ENCODE peak calls at places on chromosomes 11 and 22, in seven cellular contexts. U is NCI-H524, K is GM12865, I is GM04504, Z is ACHN, X is GM23248, Y is C1 segment of cervical spinal cord. B is an unnamed sample.

GRCh38 chr11:43806976-43807375 is 73.7 kb upstream of the ALKBH3 start:
- DNase-seq in U (no peak), K (no peak), I (no peak), Z (no peak), X (no peak), Y (no peak), B (no peak)

GRCh38 chr11:36313073-36313472 is 17.0 kb downstream of the PRR5L start:
- DNase-seq in U (no peak), K (no peak), I (no peak), Z (no peak), X (no peak), Y (no peak), B (no peak)

GRCh38 chr11:102121329-102121728 is 11.1 kb downstream of the YAP1 start:
- DNase-seq in U (no peak), K (no peak), I (no peak), Z (no peak), X (peak), Y (no peak), B (no peak)

GRCh38 chr22:44031111-44031963 is 7.2 kb downstream of the PARVB start:
- DNase-seq in U (no peak), K (no peak), I (no peak), Z (no peak), X (no peak), Y (no peak), B (no peak)

GRCh38 chr11:60831501-60832079 is 10.3 kb upstream of the CCDC86 start:
- DNase-seq in U (no peak), K (peak), I (peak), Z (peak), X (peak), Y (no peak), B (peak)

GRCh38 chr11:111983187-111983986 is 41.8 kb upstream of the DLAT start:
- DNase-seq in U (no peak), K (no peak), I (no peak), Z (no peak), X (no peak), Y (peak), B (no peak)

GRCh38 chr11:60334005-60334620 is 7.1 kb downstream of the MS4A6E start:
- DNase-seq in U (no peak), K (peak), I (peak), Z (peak), X (peak), Y (no peak), B (peak)

GRCh38 chr11:72263363-72263762 is 19.4 kb upstream of the PHOX2A start:
- DNase-seq in U (no peak), K (peak), I (no peak), Z (no peak), X (peak), Y (no peak), B (no peak)

GRCh38 chr11:3617990-3618389 is 23.8 kb downstream of the ART5 start:
- DNase-seq in U (no peak), K (no peak), I (no peak), Z (no peak), X (no peak), Y (no peak), B (no peak)

GRCh38 chr11:107549253-107549953 is 16.1 kb downstream of the ALKBH8 start:
- DNase-seq in U (no peak), K (peak), I (no peak), Z (peak), X (peak), Y (no peak), B (no peak)

GRCh38 chr11:104028476-104028875 is 8.0 kb upstream of the DDI1 start:
- DNase-seq in U (no peak), K (no peak), I (no peak), Z (no peak), X (no peak), Y (no peak), B (no peak)

GRCh38 chr22:21760640-21761039 is 25.0 kb upstream of the YPEL1 start:
- DNase-seq in U (no peak), K (no peak), I (no peak), Z (no peak), X (peak), Y (no peak), B (no peak)

GRCh38 chr11:6666302-6667183 is 10.9 kb upstream of the DCHS1 start:
- DNase-seq in U (no peak), K (no peak), I (no peak), Z (no peak), X (no peak), Y (no peak), B (no peak)

GRCh38 chr11:66211100-66211499 is 57.3 kb upstream of the RAB1B start:
- DNase-seq in U (no peak), K (no peak), I (no peak), Z (no peak), X (no peak), Y (no peak), B (no peak)

GRCh38 chr11:134498326-134499139 is 86.5 kb upstream of the B3GAT1 start:
- DNase-seq in U (no peak), K (no peak), I (no peak), Z (no peak), X (no peak), Y (peak), B (peak)

GRCh38 chr11:2582436-2582931 is 117.3 kb downstream of the KCNQ1OT1 start:
- DNase-seq in U (no peak), K (no peak), I (no peak), Z (no peak), X (no peak), Y (no peak), B (no peak)

GRCh38 chr11:15278129-15278528 is 163.4 kb downstream of the INSC start:
- DNase-seq in U (no peak), K (no peak), I (peak), Z (no peak), X (peak), Y (no peak), B (no peak)

GRCh38 chr11:102955624-102956023 is at the start of gene MMP13:
- DNase-seq in U (no peak), K (no peak), I (no peak), Z (no peak), X (no peak), Y (no peak), B (no peak)

GRCh38 chr22:40044870-40045834 is 50.4 kb downstream of the FAM83F start:
- DNase-seq in U (no peak), K (peak), I (no peak), Z (peak), X (peak), Y (peak), B (peak)